ENCODE peak calls at places on chromosomes 13 and 19, in seven cellular contexts. One of them, this sample, is unnamed. For H3K36me3, the result is how much of the 10 kb centered on the place peaks cover.

GRCh38 chr19:5667751-5668271 is 12.5 kb downstream of the MICOS13 start:
- DNase-seq in heart left ventricle: no peak
- DNase-seq in ovary: no peak
- DNase-seq in tibial nerve: no peak
- DNase-seq in suprapubic skin: no peak
- DNase-seq in body of pancreas: no peak
- DNase-seq in stomach: no peak
- DNase-seq in this sample: no peak

GRCh38 chr19:45090034-45090433 is 2.9 kb upstream of the PPP1R37 start:
- DNase-seq in heart left ventricle: no peak
- DNase-seq in ovary: no peak
- DNase-seq in tibial nerve: no peak
- DNase-seq in suprapubic skin: no peak
- DNase-seq in body of pancreas: no peak
- DNase-seq in stomach: no peak
- DNase-seq in this sample: no peak

GRCh38 chr19:374183-374885 is 29.7 kb upstream of the MIER2 start:
- DNase-seq in heart left ventricle: no peak
- DNase-seq in ovary: no peak
- DNase-seq in tibial nerve: no peak
- DNase-seq in suprapubic skin: no peak
- DNase-seq in body of pancreas: no peak
- DNase-seq in stomach: no peak
- DNase-seq in this sample: no peak

GRCh38 chr13:112562786-112563383 is 25.1 kb downstream of the TUBGCP3 start:
- DNase-seq in heart left ventricle: no peak
- DNase-seq in ovary: no peak
- DNase-seq in tibial nerve: no peak
- DNase-seq in suprapubic skin: no peak
- DNase-seq in body of pancreas: no peak
- DNase-seq in stomach: no peak
- DNase-seq in this sample: no peak

GRCh38 chr19:2145831-2146241 is 5.5 kb downstream of the AP3D1 start:
- DNase-seq in heart left ventricle: no peak
- DNase-seq in ovary: no peak
- DNase-seq in tibial nerve: no peak
- DNase-seq in suprapubic skin: no peak
- DNase-seq in body of pancreas: no peak
- DNase-seq in stomach: no peak
- DNase-seq in this sample: no peak

GRCh38 chr13:44280461-44280860 is 93.2 kb upstream of the SERP2 start:
- DNase-seq in heart left ventricle: no peak
- DNase-seq in ovary: no peak
- DNase-seq in tibial nerve: no peak
- DNase-seq in suprapubic skin: no peak
- DNase-seq in body of pancreas: no peak
- DNase-seq in stomach: no peak
- DNase-seq in this sample: no peak

GRCh38 chr19:45814166-45814780 is 835 bp downstream of the RSPH6A start:
- DNase-seq in heart left ventricle: no peak
- DNase-seq in ovary: no peak
- DNase-seq in tibial nerve: no peak
- DNase-seq in suprapubic skin: no peak
- DNase-seq in body of pancreas: no peak
- DNase-seq in stomach: no peak
- DNase-seq in this sample: no peak

GRCh38 chr13:102309110-102309509 is 92.7 kb downstream of the FGF14 start:
- DNase-seq in heart left ventricle: no peak
- DNase-seq in ovary: no peak
- DNase-seq in tibial nerve: no peak
- DNase-seq in suprapubic skin: no peak
- DNase-seq in body of pancreas: no peak
- DNase-seq in stomach: no peak
- DNase-seq in this sample: no peak

GRCh38 chr19:40685563-40685962 is 4.9 kb downstream of the NUMBL start:
- DNase-seq in heart left ventricle: no peak
- DNase-seq in ovary: no peak
- DNase-seq in tibial nerve: no peak
- DNase-seq in suprapubic skin: no peak
- DNase-seq in body of pancreas: no peak
- DNase-seq in stomach: no peak
- DNase-seq in this sample: no peak

GRCh38 chr13:83752141-83752540 is 130.1 kb downstream of the SLITRK1 start:
- DNase-seq in heart left ventricle: no peak
- DNase-seq in ovary: no peak
- DNase-seq in tibial nerve: no peak
- DNase-seq in suprapubic skin: no peak
- DNase-seq in body of pancreas: no peak
- DNase-seq in stomach: no peak
- DNase-seq in this sample: no peak

GRCh38 chr13:72545030-72545719 is 182.3 kb downstream of the MZT1 start:
- DNase-seq in heart left ventricle: no peak
- DNase-seq in ovary: no peak
- DNase-seq in tibial nerve: no peak
- DNase-seq in suprapubic skin: no peak
- DNase-seq in body of pancreas: no peak
- DNase-seq in stomach: no peak
- DNase-seq in this sample: no peak

DNA sequence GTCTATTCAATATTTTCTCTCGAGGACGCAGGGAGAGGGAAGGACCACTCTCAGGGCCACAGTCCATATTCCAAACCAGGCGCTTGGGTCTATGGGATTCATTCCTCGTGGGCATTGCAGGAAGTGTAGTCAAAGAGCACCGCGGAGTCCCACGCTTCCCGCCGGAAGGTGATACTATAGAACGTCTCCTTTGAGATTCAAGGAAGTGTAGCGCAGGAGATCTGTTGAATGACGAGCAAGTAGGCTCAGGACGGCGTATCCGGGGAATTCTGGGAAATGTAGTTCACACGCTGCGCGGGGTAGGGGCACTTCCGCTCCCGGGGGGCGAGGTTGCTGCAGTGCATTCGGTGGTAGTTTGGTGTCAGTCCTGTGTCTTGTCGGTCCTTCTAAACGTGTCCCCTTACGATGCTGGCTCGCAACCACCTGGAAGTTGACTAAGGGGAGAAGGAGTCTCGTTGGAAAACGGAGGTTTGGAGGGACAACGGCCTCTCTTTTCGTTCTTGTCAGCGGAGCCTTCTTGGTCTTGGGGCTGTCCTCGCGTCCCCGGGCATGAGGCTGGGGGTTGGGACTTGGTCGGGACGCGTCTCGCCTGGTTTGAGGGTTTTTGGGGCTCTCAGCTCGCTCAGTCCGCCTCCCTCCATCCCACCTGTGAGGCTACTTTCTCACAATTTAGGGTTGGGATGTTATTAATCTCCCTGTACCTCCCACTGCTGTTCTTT is at the start of gene ZNF284:
- DNase-seq in heart left ventricle: peak
- DNase-seq in ovary: peak
- DNase-seq in tibial nerve: peak
- DNase-seq in suprapubic skin: peak
- DNase-seq in body of pancreas: peak
- DNase-seq in stomach: peak
- DNase-seq in this sample: peak
- TF ChIP-seq POLR2A in heart left ventricle: no peak
- TF ChIP-seq POLR2A in ovary: no peak
- TF ChIP-seq POLR2A in tibial nerve: no peak
- TF ChIP-seq POLR2A in suprapubic skin: no peak
- TF ChIP-seq POLR2A in body of pancreas: no peak
- TF ChIP-seq POLR2A in stomach: no peak
- TF ChIP-seq POLR2A in this sample: no peak

DNA sequence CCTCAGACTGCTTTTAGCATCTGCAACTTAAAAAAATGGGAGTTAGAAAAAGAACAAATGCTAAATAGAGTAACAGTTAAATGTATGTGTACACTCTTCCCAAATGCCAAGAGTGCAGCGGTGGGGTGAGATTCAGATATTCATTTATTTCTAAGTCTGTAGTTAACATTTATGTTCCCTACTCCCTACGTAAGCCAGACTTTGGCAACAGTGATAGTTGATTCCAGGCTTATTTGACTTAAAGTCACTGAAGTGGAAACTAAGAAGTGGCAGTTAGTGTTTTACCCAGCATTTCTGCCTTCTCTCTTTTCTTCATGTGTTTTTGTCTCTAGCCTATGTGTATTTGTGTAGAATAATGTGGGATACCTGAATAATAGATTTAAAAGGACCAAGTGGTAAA is 4.5 kb downstream of the MIR17HG start:
- DNase-seq in heart left ventricle: no peak
- DNase-seq in ovary: no peak
- DNase-seq in tibial nerve: no peak
- DNase-seq in suprapubic skin: no peak
- DNase-seq in body of pancreas: no peak
- DNase-seq in stomach: no peak
- DNase-seq in this sample: no peak
- H3K36me3 ChIP-seq in heart left ventricle: under half
- H3K36me3 ChIP-seq in ovary: under half
- H3K36me3 ChIP-seq in tibial nerve: under half
- H3K36me3 ChIP-seq in suprapubic skin: under half
- H3K36me3 ChIP-seq in body of pancreas: under half
- H3K36me3 ChIP-seq in stomach: under half
- H3K36me3 ChIP-seq in this sample: under half

GRCh38 chr19:38712161-38712748 is 32.0 kb downstream of the CAPN12 start:
- DNase-seq in heart left ventricle: no peak
- DNase-seq in ovary: no peak
- DNase-seq in tibial nerve: no peak
- DNase-seq in suprapubic skin: no peak
- DNase-seq in body of pancreas: no peak
- DNase-seq in stomach: no peak
- DNase-seq in this sample: no peak
- H3K27ac ChIP-seq in heart left ventricle: peak
- H3K27ac ChIP-seq in ovary: peak
- H3K27ac ChIP-seq in tibial nerve: peak
- H3K27ac ChIP-seq in suprapubic skin: peak
- H3K27ac ChIP-seq in body of pancreas: peak
- H3K27ac ChIP-seq in stomach: peak
- H3K27ac ChIP-seq in this sample: peak

GRCh38 chr13:101013245-101013644 is 338.6 kb upstream of the TMTC4 start:
- DNase-seq in heart left ventricle: no peak
- DNase-seq in ovary: no peak
- DNase-seq in tibial nerve: no peak
- DNase-seq in suprapubic skin: no peak
- DNase-seq in body of pancreas: no peak
- DNase-seq in stomach: no peak
- DNase-seq in this sample: no peak
- TF ChIP-seq POLR2A in heart left ventricle: no peak
- TF ChIP-seq POLR2A in ovary: no peak
- TF ChIP-seq POLR2A in tibial nerve: no peak
- TF ChIP-seq POLR2A in suprapubic skin: no peak
- TF ChIP-seq POLR2A in body of pancreas: no peak
- TF ChIP-seq POLR2A in stomach: no peak
- TF ChIP-seq POLR2A in this sample: no peak